ENCODE peak calls at places on chromosomes 1 and 21, in six cellular contexts. One of them, this sample, is unnamed. For H3K36me3, the result is how much of the 10 kb centered on the place peaks cover.

GRCh38 chr1:224182057-224182865 is 779 bp upstream of the DEGS1 start:
- DNase-seq in hepatocyte: no peak
- DNase-seq in CD8-positive, alpha-beta T cell: peak
- DNase-seq in PC-3: peak
- DNase-seq in IMR-90: no peak
- DNase-seq in ascending aorta: peak
- DNase-seq in this sample: peak

GRCh38 chr1:89794406-89794805 is 26.4 kb upstream of the LRRC8D start:
- DNase-seq in IMR-90: peak
- DNase-seq in ascending aorta: no peak
- DNase-seq in hepatocyte: peak
- DNase-seq in CD8-positive, alpha-beta T cell: no peak
- DNase-seq in PC-3: no peak
- DNase-seq in this sample: no peak

GRCh38 chr1:44290250-44291094 is 64.6 kb downstream of the ERI3 start:
- DNase-seq in hepatocyte: no peak
- DNase-seq in PC-3: no peak
- DNase-seq in IMR-90: no peak
- DNase-seq in CD8-positive, alpha-beta T cell: no peak
- DNase-seq in ascending aorta: no peak
- DNase-seq in this sample: no peak

GRCh38 chr1:100713636-100714035 is 5.9 kb upstream of the VCAM1 start:
- DNase-seq in ascending aorta: no peak
- DNase-seq in CD8-positive, alpha-beta T cell: no peak
- DNase-seq in IMR-90: no peak
- DNase-seq in hepatocyte: no peak
- DNase-seq in PC-3: peak
- DNase-seq in this sample: no peak

GRCh38 chr1:63010898-63011660 is 227.1 kb downstream of the ATG4C start:
- DNase-seq in PC-3: no peak
- DNase-seq in CD8-positive, alpha-beta T cell: no peak
- DNase-seq in ascending aorta: no peak
- DNase-seq in hepatocyte: no peak
- DNase-seq in IMR-90: no peak
- DNase-seq in this sample: no peak

GRCh38 chr1:173409613-173410012 is 67.5 kb upstream of the PRDX6 start:
- DNase-seq in IMR-90: peak
- DNase-seq in hepatocyte: no peak
- DNase-seq in ascending aorta: no peak
- DNase-seq in CD8-positive, alpha-beta T cell: peak
- DNase-seq in PC-3: peak
- DNase-seq in this sample: peak

GRCh38 chr1:10616696-10617095 is 141.9 kb downstream of the PEX14 start:
- DNase-seq in CD8-positive, alpha-beta T cell: no peak
- DNase-seq in ascending aorta: no peak
- DNase-seq in IMR-90: no peak
- DNase-seq in hepatocyte: no peak
- DNase-seq in PC-3: no peak
- DNase-seq in this sample: no peak

GRCh38 chr21:38861006-38861405 is 55.3 kb downstream of the ETS2 start:
- DNase-seq in IMR-90: no peak
- DNase-seq in ascending aorta: no peak
- DNase-seq in hepatocyte: no peak
- DNase-seq in PC-3: no peak
- DNase-seq in CD8-positive, alpha-beta T cell: no peak
- DNase-seq in this sample: no peak

GRCh38 chr1:94709891-94710581 is 110.1 kb upstream of the SLC44A3 start:
- DNase-seq in hepatocyte: no peak
- DNase-seq in ascending aorta: no peak
- DNase-seq in PC-3: peak
- DNase-seq in IMR-90: peak
- DNase-seq in CD8-positive, alpha-beta T cell: no peak
- DNase-seq in this sample: peak

GRCh38 chr1:201011616-201012015 is 11.9 kb downstream of the KIF21B start:
- DNase-seq in PC-3: no peak
- DNase-seq in ascending aorta: no peak
- DNase-seq in CD8-positive, alpha-beta T cell: no peak
- DNase-seq in hepatocyte: no peak
- DNase-seq in IMR-90: no peak
- DNase-seq in this sample: no peak

GRCh38 chr1:205396972-205397616 is 24.8 kb downstream of the LEMD1 start:
- DNase-seq in PC-3: peak
- DNase-seq in IMR-90: peak
- DNase-seq in ascending aorta: no peak
- DNase-seq in CD8-positive, alpha-beta T cell: no peak
- DNase-seq in hepatocyte: peak
- DNase-seq in this sample: peak

GRCh38 chr1:157819886-157820285 is at the start of gene FCRL1:
- DNase-seq in hepatocyte: no peak
- DNase-seq in ascending aorta: no peak
- DNase-seq in PC-3: no peak
- DNase-seq in IMR-90: no peak
- DNase-seq in CD8-positive, alpha-beta T cell: no peak
- DNase-seq in this sample: no peak

GRCh38 chr1:31739281-31739853 is 24.8 kb downstream of the ADGRB2 start:
- DNase-seq in PC-3: no peak
- DNase-seq in ascending aorta: no peak
- DNase-seq in CD8-positive, alpha-beta T cell: no peak
- DNase-seq in hepatocyte: peak
- DNase-seq in IMR-90: no peak
- DNase-seq in this sample: no peak

GRCh38 chr1:50332941-50333594 is 90.2 kb downstream of the DMRTA2 start:
- DNase-seq in CD8-positive, alpha-beta T cell: peak
- DNase-seq in PC-3: peak
- DNase-seq in hepatocyte: peak
- DNase-seq in IMR-90: peak
- DNase-seq in ascending aorta: no peak
- DNase-seq in this sample: peak

GRCh38 chr1:89842547-89843278 is 21.9 kb downstream of the LRRC8D start:
- DNase-seq in IMR-90: peak
- DNase-seq in ascending aorta: no peak
- DNase-seq in CD8-positive, alpha-beta T cell: no peak
- DNase-seq in PC-3: no peak
- DNase-seq in hepatocyte: peak
- DNase-seq in this sample: no peak

GRCh38 chr1:109547412-109548320 is 749 bp upstream of the GNAI3 start:
- DNase-seq in CD8-positive, alpha-beta T cell: no peak
- DNase-seq in PC-3: peak
- DNase-seq in ascending aorta: no peak
- DNase-seq in IMR-90: peak
- DNase-seq in hepatocyte: peak
- DNase-seq in this sample: peak

GRCh38 chr1:30191154-30191702 is 532.2 kb downstream of the MATN1 start:
- DNase-seq in PC-3: peak
- DNase-seq in IMR-90: peak
- DNase-seq in hepatocyte: peak
- DNase-seq in CD8-positive, alpha-beta T cell: peak
- DNase-seq in ascending aorta: peak
- DNase-seq in this sample: no peak

GRCh38 chr1:56399326-56400292 is 179.8 kb downstream of the PLPP3 start:
- DNase-seq in IMR-90: no peak
- DNase-seq in ascending aorta: no peak
- DNase-seq in PC-3: no peak
- DNase-seq in CD8-positive, alpha-beta T cell: no peak
- DNase-seq in hepatocyte: no peak
- DNase-seq in this sample: no peak

GRCh38 chr1:56501888-56502287 is 77.5 kb downstream of the PLPP3 start:
- DNase-seq in ascending aorta: no peak
- DNase-seq in hepatocyte: no peak
- DNase-seq in IMR-90: no peak
- DNase-seq in PC-3: no peak
- DNase-seq in CD8-positive, alpha-beta T cell: no peak
- DNase-seq in this sample: no peak

GRCh38 chr1:147635342-147635741 is 35.0 kb downstream of the ACP6 start:
- DNase-seq in hepatocyte: no peak
- DNase-seq in IMR-90: no peak
- DNase-seq in PC-3: no peak
- DNase-seq in ascending aorta: no peak
- DNase-seq in CD8-positive, alpha-beta T cell: no peak
- DNase-seq in this sample: no peak

GRCh38 chr1:177969109-177969508 is 749 bp downstream of the SEC16B start:
- DNase-seq in ascending aorta: no peak
- DNase-seq in hepatocyte: peak
- DNase-seq in CD8-positive, alpha-beta T cell: no peak
- DNase-seq in PC-3: no peak
- DNase-seq in IMR-90: no peak
- DNase-seq in this sample: no peak

GRCh38 chr1:219271914-219272545 is 98.4 kb downstream of the LYPLAL1 start:
- DNase-seq in PC-3: peak
- DNase-seq in CD8-positive, alpha-beta T cell: no peak
- DNase-seq in hepatocyte: no peak
- DNase-seq in IMR-90: peak
- DNase-seq in ascending aorta: no peak
- DNase-seq in this sample: no peak

GRCh38 chr1:185670187-185670627 is 64.0 kb upstream of the HMCN1 start:
- DNase-seq in IMR-90: peak
- DNase-seq in CD8-positive, alpha-beta T cell: peak
- DNase-seq in PC-3: peak
- DNase-seq in ascending aorta: no peak
- DNase-seq in hepatocyte: peak
- DNase-seq in this sample: peak

GRCh38 chr1:8590696-8591351 is 226.6 kb downstream of the RERE start:
- DNase-seq in IMR-90: no peak
- DNase-seq in PC-3: no peak
- DNase-seq in CD8-positive, alpha-beta T cell: no peak
- DNase-seq in hepatocyte: no peak
- DNase-seq in ascending aorta: no peak
- DNase-seq in this sample: no peak

GRCh38 chr1:53129891-53130597 is 12.4 kb downstream of the SLC1A7 start:
- DNase-seq in hepatocyte: no peak
- DNase-seq in IMR-90: no peak
- DNase-seq in PC-3: no peak
- DNase-seq in ascending aorta: no peak
- DNase-seq in CD8-positive, alpha-beta T cell: no peak
- DNase-seq in this sample: no peak

GRCh38 chr1:22351757-22352080 is 99.9 kb upstream of the ZBTB40 start:
- DNase-seq in PC-3: no peak
- DNase-seq in CD8-positive, alpha-beta T cell: no peak
- DNase-seq in ascending aorta: no peak
- DNase-seq in hepatocyte: no peak
- DNase-seq in IMR-90: no peak
- DNase-seq in this sample: no peak
- H3K27ac ChIP-seq in PC-3: no peak
- H3K27ac ChIP-seq in CD8-positive, alpha-beta T cell: no peak
- H3K27ac ChIP-seq in ascending aorta: no peak
- H3K27ac ChIP-seq in hepatocyte: peak
- H3K27ac ChIP-seq in IMR-90: no peak
- H3K27ac ChIP-seq in this sample: no peak

GRCh38 chr1:24441480-24441879 is 25.9 kb downstream of the NIPAL3 start:
- DNase-seq in IMR-90: no peak
- DNase-seq in ascending aorta: no peak
- DNase-seq in CD8-positive, alpha-beta T cell: no peak
- DNase-seq in PC-3: no peak
- DNase-seq in hepatocyte: no peak
- DNase-seq in this sample: no peak

GRCh38 chr1:24441996-24442668 is 26.5 kb downstream of the NIPAL3 start:
- DNase-seq in hepatocyte: no peak
- DNase-seq in IMR-90: no peak
- DNase-seq in CD8-positive, alpha-beta T cell: no peak
- DNase-seq in ascending aorta: no peak
- DNase-seq in PC-3: no peak
- DNase-seq in this sample: no peak

GRCh38 chr1:24438423-24438901 is 22.9 kb downstream of the NIPAL3 start:
- DNase-seq in PC-3: no peak
- DNase-seq in hepatocyte: no peak
- DNase-seq in IMR-90: no peak
- DNase-seq in CD8-positive, alpha-beta T cell: no peak
- DNase-seq in ascending aorta: no peak
- DNase-seq in this sample: no peak

GRCh38 chr1:24443241-24443656 is 27.6 kb downstream of the NIPAL3 start:
- DNase-seq in IMR-90: no peak
- DNase-seq in PC-3: no peak
- DNase-seq in ascending aorta: no peak
- DNase-seq in hepatocyte: no peak
- DNase-seq in CD8-positive, alpha-beta T cell: no peak
- DNase-seq in this sample: no peak

DNA sequence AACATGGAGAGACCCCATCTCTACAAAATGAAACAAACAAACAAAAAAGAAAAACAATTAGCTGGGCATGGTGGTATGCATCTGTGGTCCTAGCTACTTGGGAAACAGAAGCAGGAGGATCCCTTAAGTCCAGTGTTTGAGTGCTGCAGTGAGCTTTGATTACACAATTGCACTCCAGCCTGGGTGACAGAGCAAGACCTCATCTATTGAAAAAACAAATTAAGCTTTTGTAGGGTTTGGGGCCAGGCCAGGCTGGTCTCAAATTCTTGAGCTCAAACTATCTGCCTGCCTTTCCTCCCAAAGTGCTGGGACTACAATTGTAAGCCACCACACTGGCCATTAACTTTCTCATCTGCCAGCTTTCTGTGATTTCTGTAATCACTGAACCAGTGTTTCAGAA is 27.2 kb downstream of the NIPAL3 start:
- DNase-seq in hepatocyte: no peak
- DNase-seq in ascending aorta: no peak
- DNase-seq in CD8-positive, alpha-beta T cell: no peak
- DNase-seq in PC-3: no peak
- DNase-seq in IMR-90: peak
- DNase-seq in this sample: no peak
- H3K36me3 ChIP-seq in hepatocyte: under half
- H3K36me3 ChIP-seq in ascending aorta: under half
- H3K36me3 ChIP-seq in CD8-positive, alpha-beta T cell: half or more
- H3K36me3 ChIP-seq in PC-3: under half
- H3K36me3 ChIP-seq in IMR-90: under half
- H3K36me3 ChIP-seq in this sample: under half

GRCh38 chr1:24910751-24911650 is 19.1 kb downstream of the RUNX3 start:
- DNase-seq in IMR-90: peak
- DNase-seq in CD8-positive, alpha-beta T cell: peak
- DNase-seq in PC-3: peak
- DNase-seq in ascending aorta: peak
- DNase-seq in hepatocyte: peak
- DNase-seq in this sample: no peak

GRCh38 chr1:24910210-24910609 is 19.9 kb downstream of the RUNX3 start:
- DNase-seq in ascending aorta: no peak
- DNase-seq in CD8-positive, alpha-beta T cell: no peak
- DNase-seq in IMR-90: no peak
- DNase-seq in hepatocyte: no peak
- DNase-seq in PC-3: no peak
- DNase-seq in this sample: no peak

GRCh38 chr1:24911651-24912144 is 18.4 kb downstream of the RUNX3 start:
- DNase-seq in CD8-positive, alpha-beta T cell: no peak
- DNase-seq in PC-3: no peak
- DNase-seq in ascending aorta: no peak
- DNase-seq in IMR-90: no peak
- DNase-seq in hepatocyte: no peak
- DNase-seq in this sample: no peak

GRCh38 chr1:24908591-24909259 is 21.4 kb downstream of the RUNX3 start:
- DNase-seq in CD8-positive, alpha-beta T cell: no peak
- DNase-seq in PC-3: no peak
- DNase-seq in IMR-90: no peak
- DNase-seq in ascending aorta: no peak
- DNase-seq in hepatocyte: no peak
- DNase-seq in this sample: no peak

GRCh38 chr1:24909388-24909898 is 20.6 kb downstream of the RUNX3 start:
- DNase-seq in ascending aorta: peak
- DNase-seq in CD8-positive, alpha-beta T cell: no peak
- DNase-seq in hepatocyte: peak
- DNase-seq in PC-3: peak
- DNase-seq in IMR-90: peak
- DNase-seq in this sample: no peak
- TF ChIP-seq CTCF in ascending aorta: peak
- TF ChIP-seq CTCF in CD8-positive, alpha-beta T cell: no peak
- TF ChIP-seq CTCF in hepatocyte: peak
- TF ChIP-seq CTCF in PC-3: peak
- TF ChIP-seq CTCF in IMR-90: peak
- TF ChIP-seq CTCF in this sample: peak

GRCh38 chr1:6012529-6013318 is 20.5 kb upstream of the NPHP4 start:
- DNase-seq in ascending aorta: no peak
- DNase-seq in CD8-positive, alpha-beta T cell: no peak
- DNase-seq in PC-3: no peak
- DNase-seq in hepatocyte: no peak
- DNase-seq in IMR-90: no peak
- DNase-seq in this sample: no peak
- H3K27ac ChIP-seq in ascending aorta: no peak
- H3K27ac ChIP-seq in CD8-positive, alpha-beta T cell: no peak
- H3K27ac ChIP-seq in PC-3: no peak
- H3K27ac ChIP-seq in hepatocyte: no peak
- H3K27ac ChIP-seq in IMR-90: no peak
- H3K27ac ChIP-seq in this sample: no peak